ENCODE peak calls at places on chromosomes 7 and 10, in ten cellular contexts. I, M, Y, R, B, D, W, G, N and T are unnamed samples.

GRCh38 chr10:33314788-33315561 is 19.5 kb downstream of the NRP1 start:
- DNase-seq in I (no peak), M (no peak), Y (no peak), R (no peak), B (no peak), D (no peak), W (peak), G (peak), N (no peak), T (no peak)

GRCh38 chr7:33873981-33874750 is 31.2 kb upstream of the BMPER start:
- DNase-seq in I (no peak), M (no peak), Y (peak), R (no peak), B (no peak), D (no peak), W (peak), G (peak), N (no peak), T (peak)

GRCh38 chr7:43888983-43889945 is 17.1 kb downstream of the URGCP start:
- DNase-seq in I (no peak), M (no peak), Y (no peak), R (no peak), B (no peak), D (no peak), W (no peak), G (no peak), N (no peak), T (no peak)

GRCh38 chr7:107318523-107319160 is 149.8 kb downstream of the HBP1 start:
- DNase-seq in I (no peak), M (no peak), Y (no peak), R (no peak), B (no peak), D (no peak), W (peak), G (peak), N (no peak), T (no peak)

GRCh38 chr10:127915324-127915723 is 8.4 kb downstream of the PTPRE start:
- DNase-seq in I (no peak), M (no peak), Y (no peak), R (no peak), B (no peak), D (no peak), W (no peak), G (no peak), N (no peak), T (no peak)

GRCh38 chr7:155901176-155901575 is 88.9 kb upstream of the SHH start:
- DNase-seq in I (no peak), M (no peak), Y (no peak), R (no peak), B (no peak), D (no peak), W (no peak), G (no peak), N (no peak), T (no peak)

GRCh38 chr10:63711866-63712716 is 190.9 kb downstream of the REEP3 start:
- DNase-seq in I (peak), M (peak), Y (peak), R (peak), B (peak), D (no peak), W (peak), G (peak), N (no peak), T (peak)

GRCh38 chr10:4778761-4779160 is 47.2 kb upstream of the AKR1E2 start:
- DNase-seq in I (no peak), M (no peak), Y (no peak), R (no peak), B (no peak), D (no peak), W (no peak), G (no peak), N (no peak), T (no peak)

GRCh38 chr10:26527018-26527417 is 88.9 kb downstream of the APBB1IP start:
- DNase-seq in I (no peak), M (no peak), Y (no peak), R (no peak), B (no peak), D (no peak), W (no peak), G (no peak), N (no peak), T (no peak)

GRCh38 chr10:117004238-117004626 is 755 bp downstream of the SHTN1 start:
- DNase-seq in I (no peak), M (no peak), Y (no peak), R (no peak), B (no peak), D (no peak), W (no peak), G (peak), N (no peak), T (no peak)

GRCh38 chr10:117929321-117930067 is 117.2 kb downstream of the RAB11FIP2 start:
- DNase-seq in I (no peak), M (no peak), Y (no peak), R (no peak), B (no peak), D (no peak), W (no peak), G (no peak), N (no peak), T (no peak)

GRCh38 chr10:131841669-131842139 is 59.1 kb upstream of the PPP2R2D start:
- DNase-seq in I (peak), M (peak), Y (no peak), R (no peak), B (no peak), D (no peak), W (no peak), G (no peak), N (no peak), T (no peak)

GRCh38 chr7:3092468-3092867 is 48.8 kb upstream of the CARD11 start:
- DNase-seq in I (peak), M (no peak), Y (no peak), R (no peak), B (no peak), D (peak), W (peak), G (peak), N (peak), T (no peak)

GRCh38 chr7:97003262-97004236 is 1.8 kb upstream of the DLX6 start:
- DNase-seq in I (no peak), M (no peak), Y (no peak), R (no peak), B (no peak), D (no peak), W (no peak), G (no peak), N (no peak), T (no peak)